ENCODE peak calls at places on chromosome 15, in four cellular contexts. U, P, W and K are unnamed samples.

GRCh38 chr15:90047956-90048575 is 46.9 kb downstream of the ZNF710 start:
- DNase-seq in U (no peak), P (no peak), W (no peak), K (no peak)

GRCh38 chr15:77974098-77974414 is 103.5 kb downstream of the TBC1D2B start:
- DNase-seq in U (peak; percentile 66), P (no peak), W (no peak), K (no peak)

GRCh38 chr15:27863000-27863399 is 236.1 kb downstream of the OCA2 start:
- DNase-seq in U (no peak), P (no peak), W (no peak), K (no peak)

GRCh38 chr15:81303241-81304225 is 20.4 kb downstream of the STARD5 start:
- DNase-seq in U (no peak), P (no peak), W (no peak), K (no peak)

GRCh38 chr15:52642386-52643361 is 36.5 kb downstream of the ATOSA start:
- DNase-seq in U (no peak), P (no peak), W (no peak), K (no peak)

GRCh38 chr15:70503073-70503745 is 260.1 kb downstream of the UACA start:
- DNase-seq in U (no peak), P (no peak), W (no peak), K (no peak)

GRCh38 chr15:59594493-59594942 is 17.1 kb upstream of the GCNT3 start:
- DNase-seq in U (no peak), P (no peak), W (peak; percentile 84), K (no peak)

GRCh38 chr15:42094512-42094963 is at the start of gene PLA2G4D:
- DNase-seq in U (no peak), P (no peak), W (no peak), K (no peak)

GRCh38 chr15:31455499-31455898 is 128.9 kb downstream of the KLF13 start:
- DNase-seq in U (no peak), P (no peak), W (no peak), K (no peak)

GRCh38 chr15:92326236-92326635 is 67.4 kb upstream of the ST8SIA2 start:
- DNase-seq in U (no peak), P (no peak), W (no peak), K (no peak)

GRCh38 chr15:50183112-50183794 is 1.3 kb downstream of the SLC27A2 start:
- DNase-seq in U (no peak), P (peak; percentile 39), W (no peak), K (no peak)

GRCh38 chr15:39685999-39686613 is 96.5 kb downstream of the FSIP1 start:
- DNase-seq in U (peak; percentile 53), P (peak; percentile 49), W (peak; percentile 43), K (peak; percentile 37)

GRCh38 chr15:49418811-49419210 is 4.2 kb upstream of the FGF7 start:
- DNase-seq in U (no peak), P (no peak), W (no peak), K (no peak)

GRCh38 chr15:78040653-78041244 is 36.8 kb downstream of the TBC1D2B start:
- DNase-seq in U (no peak), P (no peak), W (no peak), K (no peak)

GRCh38 chr15:61459785-61460707 is 230.9 kb upstream of the RORA start:
- DNase-seq in U (peak; percentile 47), P (no peak), W (peak; percentile 4), K (no peak)
- TF ChIP-seq ELF1 in U (peak; percentile 50), P (no peak), W (no peak), K (no peak)

GRCh38 chr15:51623386-51623938 is 891 bp upstream of the DMXL2 start:
- DNase-seq in U (no peak), P (peak; percentile 41), W (no peak), K (no peak)
- TF ChIP-seq ELF1 in U (no peak), P (no peak), W (no peak), K (no peak)

GRCh38 chr15:47326934-47327333 is 390.4 kb upstream of the SEMA6D start:
- DNase-seq in U (no peak), P (no peak), W (no peak), K (no peak)
- TF ChIP-seq ELF1 in U (no peak), P (no peak), W (no peak), K (no peak)

GRCh38 chr15:67242665-67243064 is 11.8 kb downstream of the AAGAB start:
- DNase-seq in U (no peak), P (no peak), W (no peak), K (no peak)
- TF ChIP-seq ELF1 in U (no peak), P (no peak), W (no peak), K (no peak)

GRCh38 chr15:65245096-65245849 is 34.0 kb upstream of the CILP start:
- DNase-seq in U (no peak), P (no peak), W (peak; percentile 75), K (no peak)
- TF ChIP-seq ELF1 in U (no peak), P (no peak), W (no peak), K (no peak)

DNA sequence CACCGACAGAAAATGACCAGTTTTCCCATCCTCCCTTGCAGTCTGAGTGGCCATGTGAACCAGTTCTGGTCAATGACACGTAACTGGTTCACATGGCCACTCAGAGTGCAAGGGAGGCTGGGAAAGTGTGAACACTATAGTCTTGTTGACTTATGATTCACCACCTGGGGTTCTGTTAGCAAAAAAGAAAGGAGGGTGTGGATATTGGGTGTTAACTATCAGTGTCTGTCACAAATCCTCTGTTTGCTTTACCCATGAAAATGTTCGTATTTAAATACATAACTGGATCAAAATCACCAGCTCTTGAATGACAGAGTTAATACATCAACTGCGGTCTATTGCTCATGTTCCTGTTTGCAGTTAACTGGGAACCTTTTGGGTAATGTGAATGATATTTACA is 92.3 kb downstream of the ADAMTSL3 start:
- DNase-seq in U (no peak), P (no peak), W (no peak), K (no peak)
- TF ChIP-seq ELF1 in U (no peak), P (no peak), W (no peak), K (no peak)

GRCh38 chr15:65343374-65343981 is 34.3 kb downstream of the IGDCC3 start:
- DNase-seq in U (no peak), P (no peak), W (no peak), K (no peak)

GRCh38 chr15:65344214-65344908 is 33.4 kb downstream of the IGDCC3 start:
- DNase-seq in U (peak; percentile 23), P (no peak), W (no peak), K (no peak)

GRCh38 chr15:65346856-65347598 is 30.8 kb downstream of the IGDCC3 start:
- DNase-seq in U (peak; percentile 71), P (no peak), W (no peak), K (no peak)

GRCh38 chr15:65342493-65342892 is 35.3 kb downstream of the IGDCC3 start:
- DNase-seq in U (peak; percentile 6), P (no peak), W (no peak), K (no peak)

DNA sequence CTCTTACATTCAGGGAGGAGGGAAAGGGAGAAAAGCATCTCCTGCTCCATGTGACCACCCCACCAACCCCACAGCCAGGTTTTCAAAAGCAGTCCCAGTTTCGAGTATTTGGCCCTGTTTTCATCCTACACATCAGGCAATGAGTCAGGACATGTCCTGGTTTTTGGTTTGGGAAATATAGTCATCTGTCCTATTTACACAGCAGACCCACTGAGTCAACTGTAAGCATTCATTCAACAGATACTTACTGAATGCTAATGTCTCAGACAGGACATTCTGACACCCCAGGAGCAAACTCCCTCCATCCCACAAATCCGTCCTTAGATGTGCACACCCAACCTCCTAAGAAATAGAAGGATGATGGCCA is 32.9 kb downstream of the IGDCC3 start:
- DNase-seq in U (peak; percentile 20), P (no peak), W (no peak), K (no peak)
- TF ChIP-seq ELF1 in U (no peak), P (no peak), W (no peak), K (no peak)